ENCODE peak calls at places on chromosome 6, in five cellular contexts. K, Q, A, T and P are unnamed samples.

GRCh38 chr6:10269814-10270472 is 144.9 kb downstream of the TFAP2A start:
- DNase-seq in Q (no peak), K (no peak), A (no peak), T (no peak), P (peak)

GRCh38 chr6:151263967-151264366 is 24.2 kb downstream of the AKAP12 start:
- DNase-seq in K (no peak), T (no peak), A (no peak), Q (no peak), P (no peak)

GRCh38 chr6:159646731-159647130 is 46.3 kb downstream of the SOD2 start:
- DNase-seq in T (no peak), Q (no peak), K (no peak), A (no peak), P (peak)

GRCh38 chr6:50145125-50145524 is 95.4 kb upstream of the DEFB112 start:
- DNase-seq in T (no peak), A (no peak), K (no peak), Q (no peak), P (peak)

GRCh38 chr6:154895841-154896240 is 99.3 kb upstream of the TIAM2 start:
- DNase-seq in A (no peak), Q (no peak), T (no peak), K (no peak), P (no peak)

GRCh38 chr6:132813173-132813856 is 1.1 kb upstream of the RPS12 start:
- DNase-seq in A (no peak), T (peak), Q (no peak), K (no peak), P (peak)

GRCh38 chr6:84769247-84769646 is 4.8 kb upstream of the TBX18 start:
- DNase-seq in K (no peak), A (no peak), Q (no peak), T (no peak), P (no peak)

GRCh38 chr6:158789115-158789917 is 29.9 kb downstream of the EZR start:
- DNase-seq in T (no peak), K (no peak), Q (no peak), A (no peak), P (no peak)

GRCh38 chr6:1770435-1770843 is 160.7 kb downstream of the FOXC1 start:
- DNase-seq in Q (no peak), A (no peak), T (no peak), K (no peak), P (no peak)

GRCh38 chr6:37056112-37056403 is 50.6 kb downstream of the FGD2 start:
- DNase-seq in T (no peak), A (no peak), Q (no peak), K (no peak), P (no peak)

GRCh38 chr6:35077006-35077712 is 64.0 kb downstream of the TCP11 start:
- DNase-seq in A (no peak), T (peak), Q (no peak), K (no peak), P (no peak)